ENCODE peak calls at places on chromosomes 6 and 20, in five cellular contexts. T, H, Z, W and K are unnamed samples.

GRCh38 chr6:13663986-13664385 is 47.6 kb downstream of the RANBP9 start:
- DNase-seq in T (no peak), H (no peak), Z (no peak), W (no peak), K (no peak)

GRCh38 chr20:32206383-32207210 is 946 bp downstream of the PLAGL2 start:
- DNase-seq in T (no peak), H (no peak), Z (peak), W (no peak), K (no peak)

GRCh38 chr6:101395345-101395744 is 1.8 kb downstream of the GRIK2 start:
- DNase-seq in T (no peak), H (no peak), Z (no peak), W (no peak), K (no peak)

GRCh38 chr6:31660224-31660997 is at the start of gene C6orf47:
- DNase-seq in T (peak), H (peak), Z (peak), W (peak), K (peak)

GRCh38 chr6:157861814-157862213 is 38.8 kb downstream of the SNX9 start:
- DNase-seq in T (peak), H (no peak), Z (no peak), W (peak), K (no peak)

GRCh38 chr6:11921017-11921438 is 91.1 kb upstream of the HIVEP1 start:
- DNase-seq in T (peak), H (no peak), Z (peak), W (peak), K (peak)

GRCh38 chr20:63495771-63496403 is 3.0 kb downstream of the EEF1A2 start:
- DNase-seq in T (no peak), H (peak), Z (peak), W (peak), K (no peak)

GRCh38 chr20:3721912-3722311 is 9.5 kb upstream of the SIGLEC1 start:
- DNase-seq in T (no peak), H (no peak), Z (no peak), W (no peak), K (no peak)

GRCh38 chr6:137173501-137173900 is at the start of gene IL22RA2:
- DNase-seq in T (no peak), H (no peak), Z (no peak), W (no peak), K (no peak)

GRCh38 chr20:15446373-15446772 is 1109.0 kb upstream of the FLRT3 start:
- DNase-seq in T (no peak), H (peak), Z (no peak), W (peak), K (no peak)

GRCh38 chr20:33423141-33423834 is 20.3 kb downstream of the SNTA1 start:
- DNase-seq in T (peak), H (no peak), Z (no peak), W (peak), K (peak)

GRCh38 chr20:37759761-37760209 is 66.0 kb downstream of the CTNNBL1 start:
- DNase-seq in T (no peak), H (no peak), Z (no peak), W (no peak), K (no peak)

GRCh38 chr20:37760322-37760721 is 66.5 kb downstream of the CTNNBL1 start:
- DNase-seq in T (no peak), H (no peak), Z (no peak), W (no peak), K (no peak)

GRCh38 chr20:37756234-37756633 is 62.4 kb downstream of the CTNNBL1 start:
- DNase-seq in T (no peak), H (no peak), Z (no peak), W (no peak), K (no peak)

GRCh38 chr20:37757550-37757949 is 63.7 kb downstream of the CTNNBL1 start:
- DNase-seq in T (no peak), H (no peak), Z (no peak), W (peak), K (no peak)

DNA sequence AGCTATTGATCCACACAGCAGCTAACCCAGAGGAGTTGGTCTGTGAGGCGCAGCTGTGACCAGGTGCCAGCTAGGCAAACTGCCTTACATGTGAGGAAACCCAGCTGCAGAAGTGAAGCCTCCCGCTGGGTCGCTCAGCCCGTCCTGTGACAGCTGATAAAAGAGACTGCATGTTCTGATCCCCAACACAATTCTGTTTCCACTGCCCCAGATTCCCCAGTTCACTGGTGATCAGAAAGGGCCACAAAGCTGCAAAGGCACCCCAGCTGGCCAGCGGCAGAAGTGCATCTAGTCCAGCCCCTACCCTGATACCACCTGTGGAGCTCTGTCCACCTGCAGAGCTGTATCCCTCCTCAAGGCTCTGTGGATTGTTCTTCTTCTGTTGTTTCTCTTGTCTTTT is 64.5 kb downstream of the CTNNBL1 start:
- DNase-seq in T (no peak), H (no peak), Z (peak), W (no peak), K (no peak)
- TF ChIP-seq CTCF in T (peak), H (no peak), Z (peak), W (peak), K (no peak)

GRCh38 chr6:43977404-43978111 is 149.7 kb downstream of the MRPL14 start:
- DNase-seq in T (no peak), H (no peak), Z (no peak), W (no peak), K (peak)
- TF ChIP-seq CTCF in T (peak), H (no peak), Z (no peak), W (no peak), K (no peak)

GRCh38 chr6:39303425-39304153 is 10.6 kb downstream of the KCNK17 start:
- DNase-seq in T (no peak), H (no peak), Z (no peak), W (no peak), K (no peak)
- TF ChIP-seq CTCF in T (no peak), H (peak), Z (no peak), W (no peak), K (no peak)

GRCh38 chr20:40965671-40966070 is 63.0 kb upstream of the TOP1 start:
- DNase-seq in T (no peak), H (no peak), Z (no peak), W (no peak), K (peak)

GRCh38 chr20:40966516-40967185 is 62.0 kb upstream of the TOP1 start:
- DNase-seq in T (no peak), H (no peak), Z (no peak), W (no peak), K (peak)

GRCh38 chr20:40963505-40963845 is 65.1 kb upstream of the TOP1 start:
- DNase-seq in T (no peak), H (no peak), Z (no peak), W (no peak), K (peak)

GRCh38 chr20:40962733-40963504 is 65.7 kb upstream of the TOP1 start:
- DNase-seq in T (peak), H (peak), Z (peak), W (peak), K (peak)

DNA sequence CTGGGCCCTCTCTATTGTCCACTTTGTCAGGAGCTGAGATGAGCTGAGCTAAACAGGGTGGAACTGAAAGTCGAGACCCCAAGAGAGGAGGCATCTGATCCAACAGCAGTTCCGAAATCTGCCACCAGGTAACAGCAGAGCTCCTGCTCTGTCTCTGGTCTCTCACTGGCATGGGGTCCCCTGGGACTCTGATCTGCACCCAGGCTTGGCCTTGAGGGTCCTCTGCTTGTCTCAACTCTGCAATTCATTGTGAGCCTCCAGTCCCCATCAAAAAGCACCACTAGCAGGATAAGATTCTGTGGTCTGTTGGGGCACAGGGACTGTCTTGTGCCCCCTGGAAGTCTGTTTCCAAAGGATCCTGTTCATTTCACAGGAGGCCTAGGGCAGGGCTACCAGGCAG is 62.5 kb upstream of the TOP1 start:
- DNase-seq in T (no peak), H (no peak), Z (peak), W (no peak), K (peak)
- TF ChIP-seq CTCF in T (peak), H (peak), Z (peak), W (peak), K (peak)

GRCh38 chr20:48904566-48905321 is 16.8 kb upstream of the ARFGEF2 start:
- DNase-seq in T (peak), H (no peak), Z (peak), W (peak), K (no peak)
- TF ChIP-seq CTCF in T (peak), H (peak), Z (peak), W (peak), K (peak)

DNA sequence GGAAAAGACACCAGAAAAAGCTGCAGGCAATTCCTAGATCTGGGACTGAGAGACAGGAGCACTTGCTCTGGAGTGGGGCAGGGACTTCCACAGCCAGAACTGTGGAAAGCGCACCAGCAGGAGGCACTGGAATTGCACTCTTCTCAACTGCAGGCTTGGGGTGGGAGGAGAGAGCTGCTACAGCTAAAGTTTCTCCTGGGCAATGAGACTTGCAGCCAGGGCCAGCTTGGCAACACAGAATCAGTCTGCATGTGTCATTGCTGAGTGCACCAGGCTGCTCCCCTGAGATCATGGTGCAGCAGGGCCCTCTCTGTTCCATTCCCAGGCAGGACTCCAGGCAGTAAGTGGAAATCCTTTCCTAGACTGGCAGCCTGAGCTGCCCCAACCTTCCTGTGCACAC is 145.8 kb downstream of the INSM1 start:
- DNase-seq in T (no peak), H (no peak), Z (no peak), W (no peak), K (no peak)
- TF ChIP-seq CTCF in T (no peak), H (no peak), Z (no peak), W (no peak), K (no peak)

DNA sequence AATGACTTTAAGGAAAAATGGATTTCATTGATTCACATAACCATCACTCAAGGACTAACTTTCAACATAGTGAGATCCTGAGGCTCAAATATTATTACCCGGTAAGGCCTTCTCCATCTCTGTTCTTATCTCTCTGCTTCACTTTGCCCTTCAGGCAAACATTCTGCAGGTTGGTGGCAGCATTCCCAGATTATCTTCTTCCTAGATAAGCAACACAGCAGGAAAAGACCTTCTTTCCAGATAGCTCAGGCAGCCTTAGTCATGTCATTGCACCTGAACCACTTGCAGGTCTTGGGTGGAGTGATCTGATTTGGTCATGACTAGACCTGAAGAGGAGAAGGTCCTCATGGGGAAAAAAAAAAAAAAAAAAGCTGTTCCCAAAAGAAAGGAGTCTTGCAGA is 5.3 kb upstream of the HIVEP2 start:
- DNase-seq in T (no peak), H (no peak), Z (no peak), W (no peak), K (no peak)
- TF ChIP-seq CTCF in T (no peak), H (no peak), Z (no peak), W (no peak), K (no peak)

DNA sequence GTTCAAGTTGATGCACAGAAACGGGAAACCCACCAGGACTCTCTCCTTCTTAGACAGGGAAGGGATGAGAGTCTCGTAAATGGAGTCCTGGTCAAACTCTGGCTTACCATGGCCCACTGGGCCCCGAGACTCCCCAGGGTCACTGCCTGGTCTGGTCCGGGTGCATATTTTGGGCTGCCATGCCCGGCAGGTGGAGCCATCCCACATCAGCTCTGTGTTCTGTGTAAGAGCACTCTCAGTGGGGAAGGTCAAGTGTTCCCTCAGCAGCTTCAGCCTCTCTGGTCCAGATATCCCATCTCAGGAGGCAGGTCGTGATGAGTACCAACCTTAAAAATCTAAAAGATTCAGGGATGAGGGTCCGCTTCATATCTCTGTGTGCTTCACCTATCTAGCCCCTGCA is 138.8 kb downstream of the EDN3 start:
- DNase-seq in T (no peak), H (no peak), Z (no peak), W (no peak), K (no peak)
- TF ChIP-seq CTCF in T (no peak), H (no peak), Z (no peak), W (no peak), K (no peak)

GRCh38 chr6:20170455-20171148 is 41.7 kb downstream of the MBOAT1 start:
- DNase-seq in T (no peak), H (no peak), Z (no peak), W (no peak), K (no peak)
- TF ChIP-seq CTCF in T (no peak), H (no peak), Z (no peak), W (no peak), K (no peak)